ENCODE peak calls at places on chromosome 17, in four cellular contexts. U is SK-N-SH, P is K562, L is GM12878. D is an unnamed sample.

GRCh38 chr17:3860939-3861338 is 14.9 kb upstream of the NCBP3 start:
- DNase-seq in U (no peak), P (no peak), L (no peak), D (no peak)

GRCh38 chr17:35087731-35088646 is 24.5 kb upstream of the RFFL start:
- DNase-seq in U (peak; percentile 69), P (no peak), L (no peak), D (peak; percentile 50)

GRCh38 chr17:50452627-50453300 is 15.9 kb downstream of the CHAD start:
- DNase-seq in U (no peak), P (no peak), L (peak; percentile 8), D (no peak)

GRCh38 chr17:65684631-65685030 is 123.2 kb upstream of the AXIN2 start:
- DNase-seq in U (no peak), P (no peak), L (no peak), D (no peak)

GRCh38 chr17:1173456-1174370 is 6.1 kb downstream of the ABR start:
- DNase-seq in U (no peak), P (no peak), L (no peak), D (no peak)

GRCh38 chr17:12637015-12637414 is 28.7 kb upstream of the MYOCD start:
- DNase-seq in U (no peak), P (no peak), L (no peak), D (no peak)

GRCh38 chr17:79849953-79850352 is 10.7 kb upstream of the CBX4 start:
- DNase-seq in U (no peak), P (no peak), L (no peak), D (no peak)

GRCh38 chr17:62998665-62999393 is 32.8 kb downstream of the TANC2 start:
- DNase-seq in U (no peak), P (no peak), L (no peak), D (no peak)

GRCh38 chr17:47694818-47695663 is 1.1 kb downstream of the TBKBP1 start:
- DNase-seq in U (peak; percentile 84), P (peak; percentile 68), L (no peak), D (no peak)

GRCh38 chr17:64459284-64459747 is 10.4 kb downstream of the MILR1 start:
- DNase-seq in U (no peak), P (no peak), L (no peak), D (no peak)

GRCh38 chr17:28925912-28926365 is 23.1 kb upstream of the DHRS13 start:
- DNase-seq in U (no peak), P (no peak), L (peak; percentile 47), D (no peak)

GRCh38 chr17:47707056-47707791 is 13.3 kb downstream of the TBKBP1 start:
- DNase-seq in U (no peak), P (no peak), L (no peak), D (no peak)

GRCh38 chr17:81429353-81429774 is 34.1 kb downstream of the BAHCC1 start:
- DNase-seq in U (peak; percentile 97), P (no peak), L (no peak), D (no peak)

GRCh38 chr17:46759141-46759540 is 59.4 kb downstream of the WNT3 start:
- DNase-seq in U (no peak), P (no peak), L (no peak), D (no peak)

GRCh38 chr17:28318759-28319660 is at the start of gene TMEM97:
- DNase-seq in U (peak; percentile 96), P (peak; percentile 96), L (peak; percentile 87), D (peak; percentile 95)

GRCh38 chr17:77445030-77445907 is 304.5 kb downstream of the SEC14L1 start:
- DNase-seq in U (no peak), P (no peak), L (peak; percentile 92), D (no peak)

GRCh38 chr17:4594406-4595349 is 10.3 kb downstream of the SMTNL2 start:
- DNase-seq in U (peak; percentile 68), P (peak; percentile 64), L (no peak), D (peak; percentile 76)

GRCh38 chr17:51848451-51848850 is 310.1 kb downstream of the CA10 start:
- DNase-seq in U (no peak), P (no peak), L (no peak), D (no peak)

GRCh38 chr17:79978545-79978852 is 57.2 kb downstream of the TBC1D16 start:
- DNase-seq in U (no peak), P (no peak), L (no peak), D (no peak)

GRCh38 chr17:6554336-6554735 is 2.0 kb downstream of the PITPNM3 start:
- DNase-seq in U (no peak), P (no peak), L (no peak), D (no peak)

GRCh38 chr17:16120937-16121336 is 94.4 kb downstream of the NCOR1 start:
- DNase-seq in U (no peak), P (no peak), L (no peak), D (no peak)

GRCh38 chr17:82751571-82752370 is at the start of gene TBCD:
- DNase-seq in U (peak; percentile 100), P (peak; percentile 98), L (peak; percentile 23), D (peak; percentile 85)

GRCh38 chr17:57313276-57313835 is 57.0 kb downstream of the MSI2 start:
- DNase-seq in U (no peak), P (no peak), L (no peak), D (no peak)

GRCh38 chr17:74823176-74823495 is 36.5 kb downstream of the GRIN2C start:
- DNase-seq in U (no peak), P (no peak), L (no peak), D (no peak)

GRCh38 chr17:21001111-21001812 is 41.5 kb downstream of the USP22 start:
- DNase-seq in U (no peak), P (no peak), L (no peak), D (no peak)

GRCh38 chr17:30200086-30200485 is 35.4 kb downstream of the SLC6A4 start:
- DNase-seq in U (peak; percentile 38), P (no peak), L (no peak), D (no peak)

GRCh38 chr17:8117980-8118768 is at the start of gene ALOXE3:
- DNase-seq in U (peak; percentile 72), P (peak; percentile 21), L (no peak), D (peak; percentile 42)
- TF ChIP-seq USF1 in U (peak; percentile 76), P (no peak), L (peak; percentile 48), D (no peak)

GRCh38 chr17:72724375-72724774 is 368.1 kb downstream of the SLC39A11 start:
- DNase-seq in U (no peak), P (no peak), L (no peak), D (no peak)

GRCh38 chr17:72730091-72730490 is 362.4 kb downstream of the SLC39A11 start:
- DNase-seq in U (no peak), P (no peak), L (no peak), D (no peak)

GRCh38 chr17:72726936-72727335 is 365.6 kb downstream of the SLC39A11 start:
- DNase-seq in U (no peak), P (no peak), L (peak; percentile 61), D (no peak)

GRCh38 chr17:72720494-72720825 is 372.0 kb downstream of the SLC39A11 start:
- DNase-seq in U (no peak), P (no peak), L (no peak), D (no peak)

DNA sequence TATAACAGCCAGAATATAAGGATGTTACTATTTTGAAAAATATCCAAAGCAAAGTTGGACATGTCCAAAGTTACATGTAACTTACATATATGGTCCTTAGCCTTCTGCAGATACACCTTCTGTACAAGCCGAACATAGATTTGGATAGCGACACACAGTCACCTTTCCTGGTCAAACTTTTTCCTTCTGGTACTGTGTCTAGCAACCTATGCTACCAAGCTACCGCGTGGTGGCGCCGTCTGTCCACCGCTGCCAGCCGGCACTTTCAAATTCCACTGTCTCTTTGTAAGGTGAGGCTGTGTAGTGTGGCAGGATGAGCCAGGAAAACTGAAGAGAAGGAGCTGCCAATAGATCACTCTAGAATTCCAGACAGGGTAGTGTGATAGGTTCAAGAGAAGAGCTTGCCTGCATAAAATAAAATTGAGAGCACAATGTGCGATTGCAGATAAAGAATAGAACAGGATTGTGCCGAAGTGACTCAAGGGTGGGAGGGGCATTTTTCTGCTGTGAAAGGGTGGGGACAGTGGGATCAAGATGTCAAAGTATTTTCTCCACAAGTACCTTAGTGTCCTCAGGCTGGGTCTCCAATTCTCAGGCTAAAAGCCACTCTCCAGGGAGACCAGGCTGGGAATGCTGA is 366.9 kb downstream of the SLC39A11 start:
- DNase-seq in U (peak; percentile 78), P (peak; percentile 73), L (no peak), D (peak; percentile 64)
- TF ChIP-seq USF1 in U (no peak), P (no peak), L (no peak), D (no peak)

GRCh38 chr17:41437769-41438168 is 3.0 kb downstream of the KRT38 start:
- DNase-seq in U (no peak), P (no peak), L (no peak), D (no peak)
- TF ChIP-seq USF1 in U (no peak), P (no peak), L (no peak), D (no peak)

GRCh38 chr17:11618861-11619566 is 20.7 kb downstream of the DNAH9 start:
- DNase-seq in U (no peak), P (no peak), L (no peak), D (no peak)
- TF ChIP-seq USF1 in U (no peak), P (no peak), L (no peak), D (no peak)

GRCh38 chr17:18191967-18192366 is 8.3 kb downstream of the ALKBH5 start:
- DNase-seq in U (peak; percentile 59), P (no peak), L (no peak), D (peak; percentile 38)
- TF ChIP-seq USF1 in U (no peak), P (no peak), L (no peak), D (no peak)

D was measured in WTC11.